ENCODE peak calls at places on chromosomes 3 and 15, in ten cellular contexts. I is GM12865, M is astrocyte, D is heart right ventricle, S is AG10803, G is Caco-2, O is astrocyte of the cerebellum, U is A549, P is foreskin fibroblast, J is fibroblast of lung. X is an unnamed sample.

GRCh38 chr3:151210676-151211381 is 7.8 kb upstream of the GPR171 start:
- DNase-seq in J (no peak), S (no peak), G (no peak), O (no peak), I (peak; percentile 32), U (no peak), M (no peak), D (no peak), P (no peak), X (no peak)

GRCh38 chr3:168620854-168621253 is 525.1 kb upstream of the GOLIM4 start:
- DNase-seq in I (peak; percentile 51), M (no peak), U (peak; percentile 0), P (no peak), O (peak; percentile 4), S (no peak), J (peak; percentile 40), G (peak; percentile 54), D (no peak), X (no peak)

GRCh38 chr3:155230382-155230781 is 63.1 kb downstream of the STRIT1 start:
- DNase-seq in J (peak; percentile 56), S (peak; percentile 91), M (peak; percentile 8), U (no peak), G (no peak), D (no peak), O (no peak), I (no peak), P (peak; percentile 94), X (no peak)

GRCh38 chr15:40582726-40583246 is 11.3 kb upstream of the KNL1 start:
- DNase-seq in P (no peak), D (no peak), O (no peak), M (no peak), I (no peak), G (peak; percentile 85), U (peak; percentile 43), J (peak; percentile 51), S (peak; percentile 57), X (no peak)

GRCh38 chr15:37891754-37892368 is 42.6 kb upstream of the TMCO5A start:
- DNase-seq in U (peak; percentile 5), G (no peak), D (no peak), I (peak; percentile 26), O (peak; percentile 28), J (peak; percentile 61), P (peak; percentile 50), M (peak; percentile 37), S (peak; percentile 57), X (no peak)

GRCh38 chr15:77738441-77739437 is 106.0 kb upstream of the LINGO1 start:
- DNase-seq in M (no peak), S (no peak), G (no peak), P (no peak), U (no peak), I (no peak), D (no peak), J (no peak), O (no peak), X (no peak)

GRCh38 chr15:59556405-59556804 is 55.2 kb upstream of the GCNT3 start:
- DNase-seq in G (no peak), S (peak; percentile 11), O (no peak), U (no peak), J (no peak), P (no peak), M (no peak), I (no peak), D (no peak), X (no peak)

GRCh38 chr3:52373676-52374075 is 57.6 kb downstream of the DNAH1 start:
- DNase-seq in I (no peak), J (no peak), U (no peak), D (no peak), M (no peak), O (no peak), S (peak; percentile 59), P (peak; percentile 38), G (no peak), X (no peak)

GRCh38 chr3:71010731-71011455 is 572.6 kb downstream of the FOXP1 start:
- DNase-seq in M (no peak), O (no peak), G (no peak), S (no peak), D (no peak), P (no peak), I (peak; percentile 71), J (no peak), U (no peak), X (no peak)

GRCh38 chr3:161217496-161217895 is 3.6 kb upstream of the NMD3 start:
- DNase-seq in U (no peak), J (no peak), G (no peak), I (no peak), S (peak; percentile 35), P (peak; percentile 24), O (no peak), M (no peak), D (no peak), X (no peak)

GRCh38 chr3:148737104-148737525 is 39.4 kb downstream of the AGTR1 start:
- DNase-seq in D (no peak), U (no peak), I (no peak), M (no peak), G (no peak), J (peak; percentile 42), S (peak; percentile 27), P (peak; percentile 34), O (no peak), X (no peak)

GRCh38 chr3:117435481-117435880 is 725.9 kb downstream of the TUSC7 start:
- DNase-seq in G (no peak), P (no peak), O (no peak), S (no peak), U (no peak), J (no peak), I (no peak), M (no peak), D (no peak), X (no peak)

GRCh38 chr3:23183731-23184130 is 19.4 kb upstream of the UBE2E2 start:
- DNase-seq in I (peak; percentile 31), M (peak; percentile 39), U (peak; percentile 54), G (peak; percentile 65), S (peak; percentile 51), D (no peak), O (peak; percentile 28), J (peak; percentile 69), P (peak; percentile 29), X (no peak)

GRCh38 chr3:55718475-55718874 is 231.4 kb upstream of the WNT5A start:
- DNase-seq in S (peak; percentile 66), D (no peak), U (no peak), M (peak; percentile 66), G (no peak), J (peak; percentile 12), O (no peak), P (peak; percentile 50), I (no peak), X (peak; percentile 11)

GRCh38 chr3:14520967-14521366 is 19.2 kb downstream of the GRIP2 start:
- DNase-seq in G (peak; percentile 27), D (no peak), M (no peak), I (no peak), P (no peak), O (no peak), U (no peak), S (no peak), J (no peak), X (no peak)

GRCh38 chr15:39756806-39757522 is 25.7 kb downstream of the FSIP1 start:
- DNase-seq in M (peak; percentile 44), U (no peak), I (peak; percentile 68), P (no peak), O (peak; percentile 70), D (no peak), J (peak; percentile 89), S (peak; percentile 81), G (no peak), X (peak; percentile 57)

GRCh38 chr3:180063783-180064182 is 27.0 kb upstream of the PEX5L start:
- DNase-seq in G (no peak), D (no peak), O (no peak), U (no peak), I (no peak), M (no peak), S (no peak), J (no peak), P (no peak), X (no peak)

GRCh38 chr3:72255736-72256559 is 471.0 kb upstream of the PROK2 start:
- DNase-seq in D (no peak), J (peak; percentile 55), I (peak; percentile 57), M (no peak), O (no peak), U (no peak), G (no peak), P (no peak), S (no peak), X (no peak)
- TF ChIP-seq CTCF in D (no peak), J (peak; percentile 5), I (no peak), M (no peak), O (no peak), U (no peak), G (no peak), P (peak; percentile 2), S (no peak), X (no peak)

GRCh38 chr15:89578146-89578545 is 2.9 kb downstream of the TICRR start:
- DNase-seq in I (no peak), G (no peak), O (no peak), J (no peak), D (no peak), M (no peak), U (no peak), P (no peak), S (no peak), X (no peak)
- H3K4me3 ChIP-seq in I (peak overlapping the region; percentile 76), G (no peak overlapping the region), O (peak overlapping the region; percentile 14), J (peak overlapping the region; percentile 56), D (no peak overlapping the region), M (peak overlapping the region; percentile 26), U (peak overlapping the region; percentile 7), P (peak overlapping the region; percentile 42), S (no peak overlapping the region), X (peak overlapping the region; percentile 38)

GRCh38 chr3:38453075-38453913 is at the start of gene ACVR2B:
- DNase-seq in O (peak; percentile 24), M (peak; percentile 21), D (peak; percentile 92), S (peak; percentile 61), G (peak; percentile 85), I (peak; percentile 85), P (peak; percentile 68), U (peak; percentile 81), J (peak; percentile 79), X (peak; percentile 21)
- TF ChIP-seq CTCF in O (no peak), M (no peak), D (no peak), S (no peak), G (no peak), I (no peak), P (no peak), U (no peak), J (no peak), X (no peak)

GRCh38 chr3:164521644-164522043 is 556.7 kb downstream of the SI start:
- DNase-seq in J (no peak), G (no peak), I (no peak), U (no peak), S (no peak), O (no peak), M (no peak), D (no peak), P (no peak), X (no peak)

GRCh38 chr3:164524201-164524600 is 554.1 kb downstream of the SI start:
- DNase-seq in P (no peak), S (no peak), D (no peak), J (no peak), G (peak; percentile 54), M (no peak), I (no peak), O (no peak), U (no peak), X (no peak)

GRCh38 chr3:164521139-164521538 is 557.2 kb downstream of the SI start:
- DNase-seq in O (no peak), D (no peak), P (no peak), S (no peak), U (no peak), G (no peak), M (no peak), J (no peak), I (no peak), X (no peak)

GRCh38 chr3:164522073-164522763 is 556.1 kb downstream of the SI start:
- DNase-seq in S (no peak), D (no peak), M (no peak), U (no peak), J (no peak), P (no peak), I (no peak), O (no peak), G (no peak), X (no peak)

GRCh38 chr3:164526250-164526649 is 552.0 kb downstream of the SI start:
- DNase-seq in G (no peak), J (no peak), O (no peak), U (no peak), D (no peak), M (no peak), P (no peak), I (no peak), S (no peak), X (no peak)
- H3K4me3 ChIP-seq in G (no peak overlapping the region), J (no peak overlapping the region), O (no peak overlapping the region), U (no peak overlapping the region), D (no peak overlapping the region), M (no peak overlapping the region), P (no peak overlapping the region), I (no peak overlapping the region), S (no peak overlapping the region), X (no peak overlapping the region)